ENCODE peak calls at places on chromosome 9, in nine cellular contexts. P is body of pancreas; H is adrenal gland; X is heart right ventricle; E is effector memory CD4-positive, alpha-beta T cell; M is BE2C; S is thoracic aorta; I is HCT116; D is right lobe of liver. B is an unnamed sample. For H3K4me1, the result is how much of the 10 kb centered on the place peaks cover.

GRCh38 chr9:87193925-87194380 is 246.6 kb upstream of the GAS1 start:
- DNase-seq in I (no peak), P (no peak), H (no peak), X (no peak), M (no peak), S (no peak), E (no peak), D (no peak), B (peak)

GRCh38 chr9:76613980-76614379 is 150.3 kb upstream of the PCA3 start:
- DNase-seq in H (no peak), M (no peak), D (no peak), S (no peak), X (no peak), E (no peak), I (no peak), P (no peak), B (no peak)

GRCh38 chr9:78150312-78150982 is 85.4 kb upstream of the CEP78 start:
- DNase-seq in I (no peak), X (no peak), P (no peak), S (no peak), M (no peak), E (no peak), D (no peak), H (no peak), B (no peak)

GRCh38 chr9:68932458-68932857 is 81.5 kb downstream of the PRKACG start:
- DNase-seq in D (no peak), E (no peak), P (no peak), X (no peak), H (no peak), I (no peak), S (no peak), M (no peak), B (no peak)

GRCh38 chr9:91306261-91306660 is 55.5 kb downstream of the AUH start:
- DNase-seq in E (no peak), X (no peak), H (no peak), S (no peak), D (no peak), I (no peak), P (no peak), M (no peak), B (no peak)

GRCh38 chr9:35909687-35910612 is 660 bp downstream of the SPAAR start:
- DNase-seq in H (no peak), X (no peak), S (no peak), I (no peak), D (no peak), M (no peak), E (no peak), P (no peak), B (no peak)

GRCh38 chr9:37283730-37284235 is 138.7 kb upstream of the GRHPR start:
- DNase-seq in X (no peak), D (no peak), I (no peak), E (no peak), M (no peak), H (no peak), P (no peak), S (no peak), B (no peak)

GRCh38 chr9:21311888-21312287 is 6.8 kb upstream of the IFNA5 start:
- DNase-seq in D (no peak), P (no peak), X (no peak), S (no peak), H (no peak), M (no peak), I (no peak), E (no peak), B (no peak)

GRCh38 chr9:125541840-125542243 is 165.2 kb downstream of the MAPKAP1 start:
- DNase-seq in D (no peak), S (no peak), X (peak), I (no peak), E (no peak), P (no peak), H (peak), M (peak), B (no peak)

GRCh38 chr9:27943544-27943943 is 370.3 kb upstream of the C9orf72 start:
- DNase-seq in E (no peak), S (no peak), X (no peak), M (no peak), H (no peak), P (no peak), D (no peak), I (no peak), B (no peak)

GRCh38 chr9:134863306-134863902 is 17.2 kb upstream of the FCN2 start:
- DNase-seq in P (no peak), D (no peak), S (no peak), I (no peak), M (no peak), E (no peak), H (peak), X (no peak), B (no peak)

GRCh38 chr9:118595719-118596305 is 773.4 kb downstream of the BRINP1 start:
- DNase-seq in X (peak), D (no peak), H (peak), E (no peak), S (no peak), I (no peak), P (peak), M (no peak), B (peak)

GRCh38 chr9:14769235-14769580 is 46.7 kb upstream of the CER1 start:
- DNase-seq in H (no peak), P (no peak), I (peak), S (no peak), M (peak), X (no peak), D (no peak), E (no peak), B (no peak)

GRCh38 chr9:21251162-21251561 is 11.4 kb upstream of the IFNA14 start:
- DNase-seq in X (no peak), S (no peak), P (no peak), I (no peak), E (no peak), H (no peak), M (no peak), D (no peak), B (no peak)

GRCh38 chr9:12272471-12273072 is 420.6 kb upstream of the TYRP1 start:
- DNase-seq in M (no peak), I (no peak), P (no peak), S (no peak), D (no peak), E (no peak), H (no peak), X (no peak), B (no peak)

GRCh38 chr9:34929506-34930102 is 28.5 kb upstream of the PHF24 start:
- DNase-seq in X (peak), E (no peak), M (peak), I (peak), S (no peak), P (peak), D (no peak), H (no peak), B (peak)

GRCh38 chr9:128045876-128046275 is 21.2 kb downstream of the NAIF1 start:
- DNase-seq in S (no peak), D (no peak), E (no peak), X (no peak), P (no peak), I (no peak), M (no peak), H (no peak), B (peak)

GRCh38 chr9:98075332-98075805 is 18.8 kb downstream of the NANS start:
- DNase-seq in X (no peak), P (no peak), S (no peak), D (no peak), E (no peak), M (no peak), H (peak), I (peak), B (peak)

GRCh38 chr9:129958771-129959170 is 84.2 kb downstream of the FNBP1 start:
- DNase-seq in H (no peak), M (no peak), X (no peak), P (no peak), I (no peak), E (no peak), S (no peak), D (no peak), B (no peak)

GRCh38 chr9:125258832-125259534 is 2.6 kb upstream of the GAPVD1 start:
- DNase-seq in P (no peak), D (no peak), H (peak), I (no peak), E (no peak), M (no peak), X (no peak), S (no peak), B (no peak)

GRCh38 chr9:92384373-92384772 is 20.0 kb downstream of the OGN start:
- DNase-seq in X (no peak), P (no peak), S (no peak), D (no peak), H (no peak), E (no peak), M (no peak), I (no peak), B (no peak)

GRCh38 chr9:78150983-78151356 is 84.9 kb upstream of the CEP78 start:
- DNase-seq in D (no peak), X (no peak), H (no peak), I (no peak), P (no peak), M (no peak), S (no peak), E (no peak), B (no peak)

GRCh38 chr9:81522721-81523551 is 166.4 kb downstream of the TLE1 start:
- DNase-seq in M (peak), E (no peak), X (peak), H (peak), S (no peak), D (peak), P (peak), I (peak), B (peak)

GRCh38 chr9:91424403-91425176 is 958 bp upstream of the NFIL3 start:
- DNase-seq in P (peak), X (peak), S (peak), M (peak), I (no peak), D (peak), E (peak), H (peak), B (peak)

GRCh38 chr9:118529624-118530214 is 825.5 kb downstream of the TLR4 start:
- DNase-seq in P (no peak), S (no peak), D (no peak), M (no peak), X (no peak), I (no peak), E (no peak), H (no peak), B (no peak)

GRCh38 chr9:91360551-91361293 is 996 bp downstream of the AUH start:
- DNase-seq in M (no peak), P (no peak), S (no peak), D (no peak), H (no peak), I (no peak), X (no peak), E (no peak), B (no peak)

GRCh38 chr9:30688801-30689200 is 1695.6 kb upstream of the ACO1 start:
- DNase-seq in P (no peak), I (no peak), M (no peak), X (no peak), D (no peak), E (no peak), H (no peak), S (no peak), B (no peak)

GRCh38 chr9:79155308-79155707 is 416.5 kb upstream of the TLE4 start:
- DNase-seq in S (no peak), H (no peak), X (no peak), M (no peak), I (no peak), D (no peak), E (no peak), P (no peak), B (no peak)

GRCh38 chr9:108688051-108688450 is 167.7 kb downstream of the ACTL7B start:
- DNase-seq in I (no peak), S (no peak), X (no peak), H (no peak), P (no peak), M (no peak), E (no peak), D (no peak), B (no peak)

GRCh38 chr9:5278486-5278885 is 26.0 kb downstream of the RLN2 start:
- DNase-seq in M (no peak), P (no peak), I (no peak), D (no peak), X (no peak), H (no peak), E (no peak), S (no peak), B (peak)

GRCh38 chr9:27094640-27095039 is 14.4 kb upstream of the TEK start:
- DNase-seq in P (no peak), M (no peak), X (no peak), I (no peak), D (no peak), E (no peak), H (no peak), S (no peak), B (no peak)

GRCh38 chr9:30536494-30536893 is 1847.9 kb upstream of the ACO1 start:
- DNase-seq in S (no peak), D (no peak), M (no peak), X (no peak), H (no peak), E (no peak), P (no peak), I (no peak), B (no peak)

GRCh38 chr9:92463989-92464388 is 18.3 kb downstream of the ASPN start:
- DNase-seq in M (no peak), P (no peak), E (no peak), X (no peak), S (no peak), H (peak), I (no peak), D (no peak), B (no peak)

GRCh38 chr9:131485728-131486381 is 16.9 kb upstream of the POMT1 start:
- DNase-seq in M (no peak), S (no peak), X (no peak), P (peak), E (no peak), D (no peak), I (no peak), H (no peak), B (no peak)

GRCh38 chr9:129383005-129383414 is 204.9 kb upstream of the IER5L start:
- DNase-seq in H (peak), P (peak), E (no peak), S (no peak), X (peak), M (no peak), I (peak), D (peak), B (no peak)

GRCh38 chr9:37611961-37612360 is 19.6 kb upstream of the TOMM5 start:
- DNase-seq in S (no peak), E (no peak), I (no peak), D (no peak), X (no peak), M (no peak), H (no peak), P (no peak), B (no peak)

GRCh38 chr9:121914017-121914595 is 179.0 kb downstream of the TTLL11 start:
- DNase-seq in E (no peak), X (no peak), H (no peak), D (no peak), S (no peak), I (no peak), P (no peak), M (no peak), B (no peak)
- H3K4me1 ChIP-seq in E (under half), X (under half), H (under half), D (under half), S (under half), I (under half), P (under half), M (under half), B (under half)

GRCh38 chr9:105667867-105668266 is 5.6 kb downstream of the TAL2 start:
- DNase-seq in S (no peak), M (no peak), X (no peak), P (no peak), H (no peak), I (no peak), E (no peak), D (no peak), B (no peak)
- H3K4me1 ChIP-seq in S (under half), M (under half), X (under half), P (under half), H (under half), I (under half), E (under half), D (under half), B (under half)

GRCh38 chr9:114451707-114452031 is 53.6 kb downstream of the WHRN start:
- DNase-seq in I (no peak), E (no peak), X (no peak), S (no peak), M (no peak), P (no peak), D (no peak), H (peak), B (no peak)
- H3K4me1 ChIP-seq in I (under half), E (under half), X (under half), S (under half), M (under half), P (under half), D (under half), H (under half), B (under half)

DNA sequence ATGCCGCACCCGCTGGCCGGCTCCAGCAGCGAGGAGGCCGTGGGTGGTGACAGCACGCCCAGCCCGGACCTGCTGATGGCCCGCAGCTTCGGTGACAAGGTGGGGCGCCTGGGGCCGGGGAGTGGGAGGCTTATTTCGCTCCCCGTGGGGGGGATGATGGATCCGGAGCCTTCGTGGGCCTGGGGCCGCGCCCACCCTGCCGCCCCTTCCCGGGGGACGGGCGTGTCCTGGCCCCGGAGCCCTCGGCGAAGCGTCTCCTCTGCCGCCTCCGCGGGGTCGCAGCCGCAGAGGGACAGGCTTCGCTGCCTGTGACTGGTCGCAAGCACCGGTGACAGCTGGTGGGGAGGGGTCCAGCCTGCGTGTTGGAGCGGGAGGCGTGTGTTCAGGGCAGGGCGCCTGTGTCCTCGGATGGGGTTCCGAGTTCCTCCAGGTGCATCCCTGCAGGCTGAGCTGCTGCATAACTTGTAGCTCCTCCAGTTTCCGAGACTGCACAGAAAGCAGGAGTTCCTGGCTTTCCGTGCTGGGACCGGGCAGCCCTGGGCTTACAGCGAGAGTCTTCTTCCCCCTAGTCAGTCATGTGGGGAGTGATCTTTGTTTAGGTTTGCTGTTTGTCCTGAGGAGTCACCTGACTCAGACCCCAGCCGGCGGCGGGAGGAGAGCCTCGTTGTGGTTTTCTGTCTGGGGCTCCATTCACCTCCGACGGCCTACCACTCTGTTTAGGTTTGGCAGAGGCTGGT is 667 bp downstream of the SNX30 start:
- DNase-seq in D (peak), M (peak), E (peak), S (no peak), I (no peak), H (peak), X (peak), P (peak), B (peak)
- H3K4me1 ChIP-seq in D (under half), M (under half), E (under half), S (half or more), I (under half), H (under half), X (under half), P (under half), B (under half)

GRCh38 chr9:32426278-32426939 is 42.0 kb downstream of the ACO1 start:
- DNase-seq in I (no peak), S (no peak), E (no peak), M (no peak), H (peak), D (peak), X (no peak), P (peak), B (no peak)
- H3K4me1 ChIP-seq in I (under half), S (under half), E (under half), M (under half), H (under half), D (under half), X (under half), P (under half), B (under half)

GRCh38 chr9:124010665-124011321 is 775 bp upstream of the LHX2 start:
- DNase-seq in M (no peak), S (no peak), I (no peak), D (peak), E (no peak), P (no peak), X (no peak), H (no peak), B (no peak)
- H3K4me1 ChIP-seq in M (under half), S (under half), I (under half), D (under half), E (under half), P (under half), X (half or more), H (under half), B (under half)

B was measured in SJCRH30.